ENCODE peak calls at places on chromosome 6, in seven cellular contexts. One of them, this sample, is unnamed.

GRCh38 chr6:40195751-40196518 is 261.7 kb upstream of the MOCS1 start:
- DNase-seq in HTR-8/SVneo: no peak
- DNase-seq in substantia nigra: no peak
- DNase-seq in ureter: no peak
- DNase-seq in MCF 10A: no peak
- DNase-seq in Peyer's patch: no peak
- DNase-seq in NCI-H2081: no peak
- DNase-seq in this sample: no peak

GRCh38 chr6:67839818-67840217 is 795.3 kb upstream of the ADGRB3 start:
- DNase-seq in substantia nigra: no peak
- DNase-seq in HTR-8/SVneo: no peak
- DNase-seq in Peyer's patch: no peak
- DNase-seq in NCI-H2081: no peak
- DNase-seq in ureter: no peak
- DNase-seq in MCF 10A: no peak
- DNase-seq in this sample: no peak

GRCh38 chr6:149060300-149060984 is 257.1 kb upstream of the TAB2 start:
- DNase-seq in NCI-H2081: no peak
- DNase-seq in Peyer's patch: peak
- DNase-seq in MCF 10A: no peak
- DNase-seq in HTR-8/SVneo: no peak
- DNase-seq in substantia nigra: no peak
- DNase-seq in ureter: peak
- DNase-seq in this sample: peak

GRCh38 chr6:138999949-139000725 is 12.1 kb upstream of the REPS1 start:
- DNase-seq in ureter: no peak
- DNase-seq in HTR-8/SVneo: no peak
- DNase-seq in Peyer's patch: no peak
- DNase-seq in NCI-H2081: no peak
- DNase-seq in MCF 10A: peak
- DNase-seq in substantia nigra: no peak
- DNase-seq in this sample: no peak

GRCh38 chr6:159067334-159067733 is 22.5 kb upstream of the TAGAP start:
- DNase-seq in ureter: no peak
- DNase-seq in Peyer's patch: no peak
- DNase-seq in HTR-8/SVneo: no peak
- DNase-seq in MCF 10A: peak
- DNase-seq in NCI-H2081: no peak
- DNase-seq in substantia nigra: no peak
- DNase-seq in this sample: peak

GRCh38 chr6:11188161-11188915 is 44.1 kb downstream of the NEDD9 start:
- DNase-seq in NCI-H2081: no peak
- DNase-seq in Peyer's patch: no peak
- DNase-seq in MCF 10A: peak
- DNase-seq in HTR-8/SVneo: no peak
- DNase-seq in ureter: no peak
- DNase-seq in substantia nigra: no peak
- DNase-seq in this sample: peak

GRCh38 chr6:165439928-165440554 is 130.6 kb upstream of the C6orf118 start:
- DNase-seq in MCF 10A: peak
- DNase-seq in substantia nigra: no peak
- DNase-seq in HTR-8/SVneo: peak
- DNase-seq in NCI-H2081: no peak
- DNase-seq in Peyer's patch: no peak
- DNase-seq in ureter: no peak
- DNase-seq in this sample: no peak

GRCh38 chr6:11416936-11417576 is 120.5 kb upstream of the TMEM170B start:
- DNase-seq in ureter: no peak
- DNase-seq in MCF 10A: no peak
- DNase-seq in substantia nigra: no peak
- DNase-seq in Peyer's patch: no peak
- DNase-seq in HTR-8/SVneo: no peak
- DNase-seq in NCI-H2081: no peak
- DNase-seq in this sample: no peak

GRCh38 chr6:22642254-22642653 is 72.9 kb downstream of the HDGFL1 start:
- DNase-seq in NCI-H2081: no peak
- DNase-seq in HTR-8/SVneo: no peak
- DNase-seq in ureter: no peak
- DNase-seq in MCF 10A: no peak
- DNase-seq in substantia nigra: no peak
- DNase-seq in Peyer's patch: no peak
- DNase-seq in this sample: no peak

GRCh38 chr6:137487181-137487910 is 6.8 kb downstream of the OLIG3 start:
- DNase-seq in ureter: no peak
- DNase-seq in MCF 10A: no peak
- DNase-seq in Peyer's patch: no peak
- DNase-seq in NCI-H2081: no peak
- DNase-seq in substantia nigra: no peak
- DNase-seq in HTR-8/SVneo: no peak
- DNase-seq in this sample: no peak

GRCh38 chr6:137033828-137034227 is 10.9 kb downstream of the IL20RA start:
- DNase-seq in ureter: no peak
- DNase-seq in Peyer's patch: peak
- DNase-seq in HTR-8/SVneo: no peak
- DNase-seq in substantia nigra: no peak
- DNase-seq in MCF 10A: no peak
- DNase-seq in NCI-H2081: no peak
- DNase-seq in this sample: no peak

GRCh38 chr6:141890661-141891060 is 242.1 kb upstream of the GJE1 start:
- DNase-seq in Peyer's patch: no peak
- DNase-seq in ureter: no peak
- DNase-seq in HTR-8/SVneo: no peak
- DNase-seq in substantia nigra: no peak
- DNase-seq in MCF 10A: no peak
- DNase-seq in NCI-H2081: no peak
- DNase-seq in this sample: no peak

GRCh38 chr6:166540631-166541331 is 45.7 kb downstream of the RAMACL start:
- DNase-seq in HTR-8/SVneo: no peak
- DNase-seq in NCI-H2081: no peak
- DNase-seq in substantia nigra: no peak
- DNase-seq in MCF 10A: peak
- DNase-seq in ureter: no peak
- DNase-seq in Peyer's patch: peak
- DNase-seq in this sample: no peak

GRCh38 chr6:85458184-85458583 is 8.3 kb downstream of the NT5E start:
- DNase-seq in ureter: no peak
- DNase-seq in NCI-H2081: no peak
- DNase-seq in Peyer's patch: no peak
- DNase-seq in MCF 10A: no peak
- DNase-seq in HTR-8/SVneo: no peak
- DNase-seq in substantia nigra: no peak
- DNase-seq in this sample: no peak

GRCh38 chr6:111711989-111712388 is 106.3 kb upstream of the TRAF3IP2 start:
- DNase-seq in MCF 10A: no peak
- DNase-seq in Peyer's patch: no peak
- DNase-seq in ureter: no peak
- DNase-seq in NCI-H2081: no peak
- DNase-seq in HTR-8/SVneo: no peak
- DNase-seq in substantia nigra: no peak
- DNase-seq in this sample: no peak

GRCh38 chr6:99344289-99344688 is 5.2 kb downstream of the FAXC start:
- DNase-seq in substantia nigra: no peak
- DNase-seq in HTR-8/SVneo: peak
- DNase-seq in MCF 10A: no peak
- DNase-seq in Peyer's patch: no peak
- DNase-seq in ureter: no peak
- DNase-seq in NCI-H2081: no peak
- DNase-seq in this sample: no peak

GRCh38 chr6:77425676-77426075 is 37.6 kb downstream of the HTR1B start:
- DNase-seq in HTR-8/SVneo: no peak
- DNase-seq in MCF 10A: peak
- DNase-seq in substantia nigra: no peak
- DNase-seq in Peyer's patch: no peak
- DNase-seq in ureter: no peak
- DNase-seq in NCI-H2081: no peak
- DNase-seq in this sample: no peak

GRCh38 chr6:76612818-76613452 is 540.5 kb upstream of the IMPG1 start:
- DNase-seq in ureter: no peak
- DNase-seq in MCF 10A: no peak
- DNase-seq in HTR-8/SVneo: no peak
- DNase-seq in substantia nigra: no peak
- DNase-seq in Peyer's patch: no peak
- DNase-seq in NCI-H2081: peak
- DNase-seq in this sample: no peak

GRCh38 chr6:169190144-169190584 is 63.5 kb downstream of the THBS2 start:
- DNase-seq in MCF 10A: peak
- DNase-seq in NCI-H2081: no peak
- DNase-seq in HTR-8/SVneo: no peak
- DNase-seq in substantia nigra: no peak
- DNase-seq in ureter: no peak
- DNase-seq in Peyer's patch: peak
- DNase-seq in this sample: no peak

GRCh38 chr6:37188962-37189510 is 19.1 kb downstream of the PIM1 start:
- DNase-seq in ureter: no peak
- DNase-seq in NCI-H2081: no peak
- DNase-seq in substantia nigra: no peak
- DNase-seq in Peyer's patch: no peak
- DNase-seq in HTR-8/SVneo: no peak
- DNase-seq in MCF 10A: no peak
- DNase-seq in this sample: no peak

GRCh38 chr6:166988674-166989201 is 10.5 kb upstream of the CEP43 start:
- DNase-seq in MCF 10A: no peak
- DNase-seq in HTR-8/SVneo: no peak
- DNase-seq in NCI-H2081: no peak
- DNase-seq in ureter: no peak
- DNase-seq in Peyer's patch: no peak
- DNase-seq in substantia nigra: no peak
- DNase-seq in this sample: no peak

GRCh38 chr6:110039996-110040383 is 61.9 kb downstream of the GPR6 start:
- DNase-seq in HTR-8/SVneo: peak
- DNase-seq in ureter: peak
- DNase-seq in NCI-H2081: peak
- DNase-seq in Peyer's patch: peak
- DNase-seq in substantia nigra: no peak
- DNase-seq in MCF 10A: peak
- DNase-seq in this sample: peak

GRCh38 chr6:55918639-55919038 is 43.2 kb upstream of the BMP5 start:
- DNase-seq in substantia nigra: no peak
- DNase-seq in ureter: no peak
- DNase-seq in NCI-H2081: no peak
- DNase-seq in HTR-8/SVneo: no peak
- DNase-seq in Peyer's patch: no peak
- DNase-seq in MCF 10A: peak
- DNase-seq in this sample: no peak

GRCh38 chr6:139905404-139906052 is 531.1 kb upstream of the CITED2 start:
- DNase-seq in NCI-H2081: no peak
- DNase-seq in HTR-8/SVneo: no peak
- DNase-seq in ureter: no peak
- DNase-seq in Peyer's patch: no peak
- DNase-seq in MCF 10A: no peak
- DNase-seq in substantia nigra: no peak
- DNase-seq in this sample: no peak

GRCh38 chr6:155158044-155158843 is 105.6 kb upstream of the CLDN20 start:
- DNase-seq in substantia nigra: no peak
- DNase-seq in HTR-8/SVneo: no peak
- DNase-seq in Peyer's patch: no peak
- DNase-seq in NCI-H2081: no peak
- DNase-seq in MCF 10A: no peak
- DNase-seq in ureter: no peak
- DNase-seq in this sample: no peak

GRCh38 chr6:47202638-47203037 is 107.1 kb downstream of the TNFRSF21 start:
- DNase-seq in substantia nigra: no peak
- DNase-seq in Peyer's patch: no peak
- DNase-seq in ureter: no peak
- DNase-seq in NCI-H2081: no peak
- DNase-seq in MCF 10A: no peak
- DNase-seq in HTR-8/SVneo: no peak
- DNase-seq in this sample: no peak

GRCh38 chr6:21522007-21522758 is 71.4 kb upstream of the SOX4 start:
- DNase-seq in NCI-H2081: peak
- DNase-seq in ureter: no peak
- DNase-seq in Peyer's patch: no peak
- DNase-seq in HTR-8/SVneo: no peak
- DNase-seq in MCF 10A: no peak
- DNase-seq in substantia nigra: no peak
- DNase-seq in this sample: no peak

GRCh38 chr6:34056301-34056700 is 89.6 kb downstream of the GRM4 start:
- DNase-seq in NCI-H2081: no peak
- DNase-seq in ureter: peak
- DNase-seq in Peyer's patch: peak
- DNase-seq in substantia nigra: no peak
- DNase-seq in MCF 10A: no peak
- DNase-seq in HTR-8/SVneo: no peak
- DNase-seq in this sample: peak

GRCh38 chr6:28474441-28475219 is 31.3 kb upstream of the ZSCAN23 start:
- DNase-seq in HTR-8/SVneo: peak
- DNase-seq in MCF 10A: peak
- DNase-seq in NCI-H2081: peak
- DNase-seq in ureter: no peak
- DNase-seq in substantia nigra: no peak
- DNase-seq in Peyer's patch: no peak
- DNase-seq in this sample: peak